ENCODE peak calls at places on chromosomes 5 and 9, in seven cellular contexts. Q is SJSA1; I is T-cell; O is mammary epithelial cell; Y is breast epithelium; N is NCI-H1105; D is activated effector memory CD4-positive, alpha-beta T cell treated with anti-CD3 and anti-CD28 coated beads, Interleukin-2, amount 50 U/mL, for 16 hours. G is an unnamed sample.

GRCh38 chr5:97528941-97529340 is 345.9 kb upstream of the RIOK2 start:
- DNase-seq in Q (no peak), I (no peak), O (no peak), Y (no peak), N (no peak), D (no peak), G (no peak)

GRCh38 chr5:157222506-157223230 is 42.0 kb downstream of the ITK start:
- DNase-seq in Q (no peak), I (peak), O (peak), Y (no peak), N (no peak), D (peak), G (no peak)

GRCh38 chr5:59648038-59648831 is 245.3 kb downstream of the PDE4D start:
- DNase-seq in Q (no peak), I (no peak), O (no peak), Y (no peak), N (no peak), D (no peak), G (no peak)

GRCh38 chr9:114174876-114175771 is 19.8 kb downstream of the COL27A1 start:
- DNase-seq in Q (peak), I (no peak), O (no peak), Y (no peak), N (no peak), D (no peak), G (no peak)

GRCh38 chr5:113194125-113194524 is 217.5 kb downstream of the DCP2 start:
- DNase-seq in Q (no peak), I (no peak), O (no peak), Y (no peak), N (no peak), D (no peak), G (no peak)

GRCh38 chr5:39072915-39073758 is 1.1 kb downstream of the RICTOR start:
- DNase-seq in Q (peak), I (peak), O (peak), Y (peak), N (peak), D (peak), G (peak)

GRCh38 chr9:98201102-98201501 is 8.7 kb upstream of the CORO2A start:
- DNase-seq in Q (no peak), I (no peak), O (no peak), Y (no peak), N (no peak), D (no peak), G (no peak)

GRCh38 chr5:51465165-51465564 is 81.9 kb downstream of the ISL1 start:
- DNase-seq in Q (no peak), I (no peak), O (no peak), Y (no peak), N (no peak), D (no peak), G (no peak)

GRCh38 chr9:87039809-87040392 is 92.6 kb upstream of the GAS1 start:
- DNase-seq in Q (no peak), I (no peak), O (peak), Y (no peak), N (no peak), D (no peak), G (no peak)

GRCh38 chr5:151086905-151087360 is 6.1 kb upstream of the TNIP1 start:
- DNase-seq in Q (peak), I (peak), O (no peak), Y (no peak), N (no peak), D (peak), G (no peak)

GRCh38 chr9:89888233-89888632 is 283.4 kb downstream of the GADD45G start:
- DNase-seq in Q (no peak), I (no peak), O (no peak), Y (no peak), N (no peak), D (peak), G (no peak)

GRCh38 chr5:171825046-171825445 is 39.4 kb downstream of the SMIM23 start:
- DNase-seq in Q (no peak), I (no peak), O (peak), Y (no peak), N (no peak), D (no peak), G (no peak)

GRCh38 chr5:11072556-11072955 is 311.5 kb upstream of the DAP start:
- DNase-seq in Q (no peak), I (no peak), O (no peak), Y (no peak), N (no peak), D (no peak), G (peak)

GRCh38 chr9:107282268-107282667 is 811 bp upstream of the RAD23B start:
- DNase-seq in Q (no peak), I (no peak), O (no peak), Y (no peak), N (no peak), D (no peak), G (peak)

GRCh38 chr9:12996971-12997370 is 222.2 kb downstream of the LURAP1L start:
- DNase-seq in Q (no peak), I (no peak), O (no peak), Y (no peak), N (no peak), D (no peak), G (no peak)

GRCh38 chr9:33233659-33234335 is 6.2 kb upstream of the SPINK4 start:
- DNase-seq in Q (peak), I (no peak), O (peak), Y (peak), N (peak), D (no peak), G (peak)

GRCh38 chr5:55600536-55601208 is 65.9 kb upstream of the PLPP1 start:
- DNase-seq in Q (peak), I (no peak), O (no peak), Y (no peak), N (no peak), D (no peak), G (no peak)

GRCh38 chr5:125338804-125339203 is 592.4 kb upstream of the ZNF608 start:
- DNase-seq in Q (no peak), I (no peak), O (no peak), Y (no peak), N (no peak), D (no peak), G (no peak)

GRCh38 chr5:17802256-17802655 is 168.0 kb downstream of the TAF11L14 start:
- DNase-seq in Q (no peak), I (no peak), O (no peak), Y (no peak), N (no peak), D (no peak), G (peak)

GRCh38 chr5:22908129-22908528 is 55.0 kb upstream of the CDH12 start:
- DNase-seq in Q (no peak), I (no peak), O (peak), Y (no peak), N (no peak), D (no peak), G (no peak)

GRCh38 chr5:57825026-57825683 is 342.5 kb upstream of the ACTBL2 start:
- DNase-seq in Q (peak), I (no peak), O (peak), Y (no peak), N (no peak), D (no peak), G (no peak)

G was measured in cerebellum.